ENCODE peak calls at places on chromosomes 7 and 10, in nine cellular contexts. O is activated effector memory CD4-positive, alpha-beta T cell treated with anti-CD3 and anti-CD28 coated beads, Interleukin-2, amount 50 U/mL, for 16 hours; W is H54; T is stimulated activated CD8-positive, alpha-beta memory T cell treated with anti-CD3 and anti-CD28 coated beads, Interleukin-4, amount 100 ng/mL, for 48 hours; C is upper lobe of right lung; N is activated B cell treated with CpG ODN at 0.5 μM for 24 hours; R is NCI-H774; G is aorta; Q is tibial nerve. H is an unnamed sample.

GRCh38 chr10:10596256-10596655 is 421.4 kb upstream of the CELF2 start:
- DNase-seq in W (no peak), N (no peak), Q (no peak), O (no peak), G (no peak), R (no peak), T (no peak), C (no peak), H (no peak)

GRCh38 chr7:18958627-18959026 is 158.8 kb downstream of the TWIST1 start:
- DNase-seq in T (no peak), Q (no peak), O (no peak), G (no peak), W (no peak), C (no peak), R (no peak), N (no peak), H (no peak)

GRCh38 chr10:116084166-116084565 is 188.8 kb downstream of the GFRA1 start:
- DNase-seq in O (no peak), T (no peak), W (no peak), C (no peak), G (no peak), Q (no peak), R (no peak), N (no peak), H (no peak)

GRCh38 chr7:93960986-93961385 is 39.5 kb downstream of the GNG11 start:
- DNase-seq in Q (no peak), W (no peak), C (no peak), N (no peak), O (no peak), G (no peak), R (no peak), T (no peak), H (no peak)

GRCh38 chr10:75660833-75661232 is 229.4 kb downstream of the LRMDA start:
- DNase-seq in W (no peak), C (no peak), N (no peak), Q (no peak), O (no peak), T (no peak), R (no peak), G (peak; percentile 67), H (no peak)

GRCh38 chr10:8079126-8079525 is 24.6 kb downstream of the GATA3 start:
- DNase-seq in N (no peak), W (no peak), C (no peak), O (no peak), T (no peak), Q (no peak), G (no peak), R (no peak), H (no peak)

GRCh38 chr7:28890137-28890536 is 68.0 kb downstream of the TRIL start:
- DNase-seq in N (no peak), G (no peak), Q (no peak), R (no peak), O (no peak), T (no peak), W (no peak), C (no peak), H (no peak)

GRCh38 chr7:46191776-46192175 is 270.7 kb upstream of the IGFBP3 start:
- DNase-seq in G (no peak), O (no peak), N (no peak), R (no peak), W (no peak), T (no peak), C (no peak), Q (no peak), H (no peak)

GRCh38 chr7:157558516-157558874 is 221.7 kb downstream of the DNAJB6 start:
- DNase-seq in R (no peak), C (peak; percentile 38), W (no peak), T (no peak), N (no peak), O (peak; percentile 54), G (peak; percentile 37), Q (no peak), H (no peak)

GRCh38 chr10:31000071-31000787 is 31.4 kb downstream of the ZNF438 start:
- DNase-seq in Q (no peak), C (no peak), O (no peak), T (no peak), R (no peak), G (no peak), W (no peak), N (no peak), H (no peak)

GRCh38 chr7:5625938-5626337 is 155.5 kb downstream of the RNF216 start:
- DNase-seq in T (no peak), N (no peak), C (no peak), G (peak; percentile 21), O (no peak), R (no peak), W (peak; percentile 96), Q (no peak), H (no peak)

GRCh38 chr10:22029450-22030236 is 26.1 kb upstream of the DNAJC1 start:
- DNase-seq in R (no peak), C (no peak), O (no peak), N (no peak), Q (no peak), G (no peak), T (no peak), W (no peak), H (no peak)

GRCh38 chr7:55065511-55066229 is 46.9 kb downstream of the EGFR start:
- DNase-seq in R (no peak), W (peak; percentile 88), O (no peak), G (no peak), T (no peak), C (no peak), N (no peak), Q (no peak), H (no peak)

GRCh38 chr10:12902135-12902572 is 99.4 kb downstream of the CCDC3 start:
- DNase-seq in W (peak; percentile 57), Q (no peak), N (peak; percentile 18), O (peak; percentile 66), C (no peak), G (no peak), R (peak; percentile 7), T (peak; percentile 75), H (peak; percentile 44)

GRCh38 chr7:157041004-157041403 is 30.5 kb upstream of the MNX1 start:
- DNase-seq in T (no peak), Q (no peak), W (no peak), R (no peak), C (no peak), N (no peak), G (no peak), O (no peak), H (no peak)

GRCh38 chr7:460374-461117 is 59.1 kb downstream of the PDGFA start:
- DNase-seq in N (no peak), C (peak; percentile 64), G (peak; percentile 69), T (no peak), Q (no peak), O (no peak), R (no peak), W (no peak), H (no peak)

GRCh38 chr10:79372871-79373270 is 25.6 kb downstream of the PPIF start:
- DNase-seq in W (no peak), C (no peak), N (no peak), Q (no peak), G (no peak), O (no peak), T (no peak), R (no peak), H (no peak)

GRCh38 chr10:31028076-31028475 is 3.6 kb downstream of the ZNF438 start:
- DNase-seq in O (no peak), N (no peak), W (no peak), T (no peak), C (no peak), Q (no peak), R (no peak), G (no peak), H (no peak)

H was measured in NCI-H1092.